ENCODE peak calls at places on chromosome 18, in seven cellular contexts. N is naive thymus-derived CD4-positive, alpha-beta T cell; O is SJSA1; K is fibroblast of lung; S is brain microvascular endothelial cell; Q is uterus; F is testis. C is an unnamed sample.

GRCh38 chr18:68177807-68178702 is 536.9 kb downstream of the TMX3 start:
- DNase-seq in K (peak), N (no peak), F (no peak), S (peak), Q (no peak), O (no peak), C (no peak)

GRCh38 chr18:70920840-70921374 is 632.1 kb downstream of the SOCS6 start:
- DNase-seq in S (no peak), Q (no peak), N (no peak), K (no peak), F (no peak), O (no peak), C (no peak)

GRCh38 chr18:65523461-65523860 is 227.4 kb upstream of the CDH7 start:
- DNase-seq in F (no peak), Q (no peak), K (no peak), O (no peak), N (no peak), S (no peak), C (peak)

GRCh38 chr18:64415218-64415617 is 266.3 kb upstream of the LINC00305 start:
- DNase-seq in Q (no peak), O (no peak), N (no peak), K (no peak), S (no peak), F (no peak), C (no peak)

GRCh38 chr18:10787293-10787901 is 261.6 kb downstream of the NAPG start:
- DNase-seq in O (peak), N (peak), K (peak), F (peak), Q (peak), S (peak), C (peak)

GRCh38 chr18:21763846-21764646 is 23.5 kb downstream of the MIB1 start:
- DNase-seq in Q (no peak), F (no peak), K (no peak), O (no peak), N (no peak), S (no peak), C (peak)

GRCh38 chr18:25310045-25310444 is 41.9 kb downstream of the ZNF521 start:
- DNase-seq in N (no peak), Q (no peak), O (peak), S (peak), F (no peak), K (peak), C (peak)

GRCh38 chr18:44967599-44967998 is 286.9 kb downstream of the SETBP1 start:
- DNase-seq in S (no peak), Q (no peak), N (no peak), O (no peak), F (no peak), K (no peak), C (no peak)

GRCh38 chr18:51068111-51068510 is 38.1 kb downstream of the SMAD4 start:
- DNase-seq in N (no peak), S (peak), Q (no peak), O (no peak), F (no peak), K (peak), C (no peak)

GRCh38 chr18:22349966-22350365 is 67.7 kb downstream of the CTAGE1 start:
- DNase-seq in Q (no peak), K (peak), O (no peak), F (no peak), S (no peak), N (no peak), C (no peak)

GRCh38 chr18:46756559-46757201 is at the start of gene ST8SIA5:
- DNase-seq in Q (no peak), F (no peak), K (no peak), S (no peak), N (no peak), O (no peak), C (peak)

GRCh38 chr18:67139899-67140298 is 376.6 kb downstream of the DSEL start:
- DNase-seq in K (no peak), F (no peak), S (no peak), O (no peak), Q (no peak), N (no peak), C (no peak)

GRCh38 chr18:49016648-49017539 is 66.1 kb upstream of the SMAD7 start:
- DNase-seq in F (no peak), K (peak), Q (peak), N (no peak), S (peak), O (peak), C (peak)

GRCh38 chr18:6776193-6776592 is 46.7 kb downstream of the ARHGAP28 start:
- DNase-seq in F (peak), O (no peak), Q (no peak), K (peak), S (peak), N (no peak), C (no peak)

GRCh38 chr18:6775702-6776101 is 46.2 kb downstream of the ARHGAP28 start:
- DNase-seq in F (no peak), O (no peak), K (no peak), S (no peak), N (no peak), Q (no peak), C (no peak)

GRCh38 chr18:6777509-6777908 is 48.0 kb downstream of the ARHGAP28 start:
- DNase-seq in K (no peak), S (no peak), F (no peak), O (no peak), N (no peak), Q (no peak), C (no peak)

GRCh38 chr18:6781179-6781714 is 51.7 kb downstream of the ARHGAP28 start:
- DNase-seq in F (no peak), K (no peak), N (no peak), O (no peak), Q (no peak), S (peak), C (no peak)

GRCh38 chr18:6778459-6778858 is 48.9 kb downstream of the ARHGAP28 start:
- DNase-seq in N (no peak), S (no peak), F (no peak), Q (no peak), K (no peak), O (no peak), C (no peak)
- H3K4me3 ChIP-seq in N (no peak), S (no peak), F (no peak), Q (no peak), K (no peak), O (no peak), C (no peak)

DNA sequence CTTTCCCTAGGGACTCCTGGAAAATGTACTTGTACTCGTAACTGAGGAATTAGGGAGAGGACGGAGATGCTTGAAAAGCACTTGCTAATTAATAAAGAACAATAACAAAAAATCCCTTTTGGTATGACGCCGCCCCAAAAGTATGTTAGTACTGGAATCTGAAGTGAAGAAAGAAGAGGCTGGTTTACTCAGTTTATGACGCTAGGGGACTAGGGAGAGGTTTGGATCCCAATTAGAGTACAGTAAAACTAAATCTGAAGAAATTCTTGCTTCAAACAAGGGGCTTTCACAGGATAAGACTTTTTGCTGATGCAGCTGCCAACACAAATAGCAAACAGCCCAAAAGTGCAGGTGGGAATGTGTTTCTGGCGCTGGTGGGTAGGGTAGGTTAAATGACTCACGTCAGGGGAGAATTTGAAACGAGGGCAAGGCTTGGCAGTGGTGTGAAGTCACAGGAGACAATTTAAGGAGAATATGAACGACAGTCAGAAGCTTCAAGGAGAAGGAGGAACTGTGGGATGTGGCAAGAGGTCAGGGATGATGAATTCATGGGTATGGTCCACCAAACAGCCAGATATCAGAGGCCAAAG is 1.2 kb upstream of the ZNF396 start:
- DNase-seq in F (no peak), N (no peak), S (no peak), Q (no peak), O (no peak), K (peak), C (no peak)
- H3K4me3 ChIP-seq in F (no peak), N (no peak), S (no peak), Q (no peak), O (no peak), K (no peak), C (no peak)

GRCh38 chr18:59272221-59272888 is 899 bp downstream of the RAX start:
- DNase-seq in Q (no peak), K (no peak), F (no peak), O (no peak), N (no peak), S (no peak), C (peak)
- H3K4me3 ChIP-seq in Q (no peak), K (no peak), F (peak), O (no peak), N (no peak), S (no peak), C (peak)

DNA sequence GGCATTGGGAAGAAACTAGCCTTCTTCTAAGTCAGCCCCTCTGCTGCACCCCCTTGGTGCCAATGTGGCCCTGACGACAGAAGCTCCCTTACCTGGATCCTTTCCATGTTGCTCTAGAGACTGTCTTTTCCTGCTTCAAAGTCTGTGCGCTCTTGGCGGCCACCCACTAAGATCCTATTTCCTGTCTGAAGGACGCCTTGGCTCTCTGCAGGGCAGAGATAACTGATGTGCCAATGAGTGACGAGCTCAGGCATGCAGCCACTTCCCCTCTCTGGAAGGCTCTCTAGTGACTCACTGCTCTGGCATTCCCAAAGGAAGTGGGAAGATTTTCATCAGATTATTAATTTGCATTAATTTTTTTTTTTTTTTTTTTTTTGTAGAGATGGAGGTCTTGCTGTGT is 273.5 kb downstream of the CDH20 start:
- DNase-seq in O (peak), S (peak), N (no peak), K (peak), Q (peak), F (peak), C (peak)
- H3K4me3 ChIP-seq in O (peak), S (peak), N (no peak), K (peak), Q (no peak), F (peak), C (peak)

DNA sequence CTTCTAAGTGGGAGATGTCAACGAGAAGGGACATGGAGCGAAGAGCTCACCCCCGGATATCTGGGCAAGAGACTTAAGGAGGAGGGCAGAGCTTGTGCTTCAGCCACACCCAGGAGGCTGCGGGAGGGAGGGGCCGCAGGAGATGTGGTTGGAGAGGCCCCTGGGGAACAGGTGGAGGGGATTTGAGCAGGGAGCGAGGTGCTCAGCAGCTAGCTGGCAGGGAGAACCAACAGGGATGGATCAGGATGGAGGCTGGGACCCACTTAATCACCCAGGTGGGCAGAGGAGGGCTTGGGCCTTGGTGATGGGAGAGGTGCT is 78.3 kb downstream of the MBP start:
- DNase-seq in O (no peak), S (no peak), F (no peak), K (no peak), Q (no peak), N (no peak), C (no peak)
- H3K4me3 ChIP-seq in O (no peak), S (no peak), F (no peak), K (no peak), Q (no peak), N (peak), C (no peak)

DNA sequence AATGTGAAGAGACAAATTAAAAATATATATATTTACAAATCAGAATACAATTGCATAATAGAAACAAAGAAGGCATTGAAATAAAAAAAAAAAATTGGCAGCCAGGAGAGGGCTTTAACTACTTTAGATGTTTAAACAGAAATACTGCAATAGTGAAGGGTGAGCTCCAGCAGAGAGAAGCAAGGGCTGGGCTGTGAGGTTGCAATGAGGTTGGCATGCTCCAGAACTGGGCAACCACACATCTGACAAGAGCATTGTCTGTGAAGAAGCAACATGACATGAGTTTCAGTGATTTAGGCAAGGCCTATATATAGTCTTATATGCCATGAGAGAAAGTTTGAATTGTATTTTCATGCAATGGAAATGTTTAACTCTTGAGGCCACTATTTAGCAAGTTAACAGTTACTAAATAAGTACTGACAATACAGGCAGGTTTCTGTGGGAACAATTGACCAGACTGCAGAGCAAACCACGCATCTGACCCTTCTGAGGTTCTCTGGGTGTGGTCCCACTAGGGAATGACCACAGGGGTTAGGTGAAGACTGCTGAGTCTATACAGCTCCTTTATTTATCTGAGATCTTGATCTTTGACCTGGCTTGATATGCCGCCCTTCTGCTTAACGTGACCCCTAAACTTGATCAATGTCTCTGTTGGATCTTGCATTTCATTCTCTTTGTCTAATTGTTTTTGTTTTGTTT is 354.2 kb upstream of the PIK3C3 start:
- DNase-seq in S (no peak), F (no peak), N (no peak), O (no peak), K (no peak), Q (no peak), C (no peak)
- H3K4me3 ChIP-seq in S (no peak), F (no peak), N (no peak), O (no peak), K (no peak), Q (no peak), C (no peak)

GRCh38 chr18:47932170-47932569 is 1.7 kb upstream of the SMAD2 start:
- DNase-seq in S (no peak), N (no peak), O (no peak), F (no peak), K (no peak), Q (no peak), C (no peak)
- H3K4me3 ChIP-seq in S (no peak), N (peak), O (no peak), F (no peak), K (no peak), Q (no peak), C (peak)

DNA sequence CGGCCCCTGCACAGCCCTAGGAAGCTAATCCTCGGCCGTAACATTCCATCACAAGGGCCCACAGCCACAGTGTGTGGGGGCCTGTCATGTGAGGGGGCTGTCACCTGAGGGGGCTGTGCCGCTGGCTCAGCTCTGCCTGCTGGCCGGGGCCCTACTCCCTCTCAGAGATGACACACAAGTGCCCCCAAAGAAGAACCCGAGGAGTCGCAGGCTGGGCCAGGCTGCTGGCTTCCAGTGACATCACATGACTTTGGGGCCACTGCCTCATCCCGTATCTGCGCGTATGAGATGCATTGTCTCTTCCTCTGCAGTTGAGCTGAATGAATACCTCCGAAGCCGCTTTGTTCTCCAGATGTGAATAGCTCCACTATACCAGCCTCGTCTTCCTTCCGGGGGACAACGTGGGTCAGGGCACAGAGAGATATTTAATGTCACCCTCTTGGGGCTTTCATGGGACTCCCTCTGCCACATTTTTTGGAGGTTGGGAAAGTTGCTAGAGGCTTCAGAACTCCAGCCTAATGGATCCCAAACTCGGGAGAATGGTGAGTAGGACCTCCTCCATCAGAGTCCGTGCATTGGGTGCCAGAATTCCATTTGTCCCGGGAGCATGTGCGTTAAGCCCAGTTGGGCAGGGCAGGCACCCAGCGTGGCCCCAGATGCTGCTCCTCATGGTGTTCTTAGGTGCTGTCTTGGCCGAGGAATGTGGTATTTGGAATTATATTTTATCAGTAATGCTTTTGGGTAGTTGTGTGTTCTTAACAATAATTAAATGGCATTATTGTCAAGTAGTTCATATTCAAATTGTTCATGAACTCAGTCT is at the start of gene CNDP1:
- DNase-seq in O (no peak), N (no peak), S (no peak), K (no peak), Q (no peak), F (no peak), C (no peak)
- H3K4me3 ChIP-seq in O (no peak), N (no peak), S (no peak), K (no peak), Q (no peak), F (no peak), C (no peak)

GRCh38 chr18:79486356-79487197 is 90.8 kb downstream of the NFATC1 start:
- DNase-seq in S (no peak), N (no peak), Q (no peak), F (no peak), K (no peak), O (no peak), C (no peak)

GRCh38 chr18:79487198-79488165 is 91.8 kb downstream of the NFATC1 start:
- DNase-seq in O (no peak), N (no peak), Q (no peak), F (no peak), K (no peak), S (no peak), C (no peak)

GRCh38 chr18:79483971-79484491 is 88.3 kb downstream of the NFATC1 start:
- DNase-seq in S (no peak), Q (no peak), N (no peak), O (no peak), K (no peak), F (no peak), C (no peak)

GRCh38 chr18:79485788-79486355 is 90.1 kb downstream of the NFATC1 start:
- DNase-seq in Q (no peak), N (no peak), F (no peak), S (peak), O (peak), K (peak), C (no peak)

DNA sequence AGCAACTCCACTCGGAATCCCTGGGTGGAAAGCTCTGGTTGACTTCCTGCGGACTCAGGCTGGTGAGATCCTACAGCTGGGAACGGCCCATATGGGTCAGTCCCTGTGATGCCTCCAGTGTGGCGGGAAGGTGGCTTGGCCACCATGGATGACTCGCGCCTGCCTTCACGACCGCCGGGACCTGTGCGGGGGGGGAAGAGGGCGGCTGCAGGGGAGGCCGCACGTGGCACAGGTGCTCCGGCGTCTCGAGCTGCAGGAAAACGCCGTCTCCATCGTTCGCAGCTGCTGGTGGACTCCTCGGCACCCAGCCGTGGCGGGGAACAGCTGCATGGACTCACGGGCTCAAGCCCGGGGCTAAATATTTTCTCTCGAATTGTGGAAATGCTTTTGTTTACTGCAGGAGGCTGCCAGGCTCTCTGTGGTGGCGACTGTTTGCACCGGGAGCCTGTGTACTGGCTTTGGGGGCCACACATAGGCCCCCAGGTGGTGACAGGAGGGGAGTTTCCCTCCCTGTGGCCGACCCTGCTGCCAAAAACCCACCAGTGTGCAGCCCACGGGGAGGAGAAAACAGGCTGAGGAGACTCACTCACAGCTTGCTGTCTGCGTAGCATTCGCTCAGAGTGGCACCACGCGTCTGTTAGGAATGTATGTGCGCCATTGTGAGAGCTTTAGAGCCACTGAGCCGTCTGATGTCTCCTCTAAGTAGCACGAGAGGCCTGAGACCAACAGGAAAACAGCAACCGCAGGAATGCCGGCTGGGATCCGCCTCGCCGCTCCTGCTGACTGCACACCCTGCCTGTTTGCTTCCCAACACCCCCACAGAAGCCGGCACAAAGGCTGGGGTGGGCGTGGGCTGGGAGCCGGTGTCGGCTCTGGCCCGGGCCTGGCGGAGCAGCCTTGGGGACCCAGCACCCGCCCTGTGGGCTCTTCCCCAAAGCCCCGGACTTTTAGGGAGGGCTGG is 89.2 kb downstream of the NFATC1 start:
- DNase-seq in Q (no peak), S (peak), O (peak), K (peak), N (no peak), F (peak), C (no peak)
- H3K4me3 ChIP-seq in Q (no peak), S (peak), O (peak), K (no peak), N (no peak), F (no peak), C (no peak)

C was measured in GM23338.